ENCODE peak calls at places on chromosome 15, in seven cellular contexts. W is SK-N-SH, D is GM12878, O is K562, X is GM12891, G is HepG2, M is H1. H is an unnamed sample.

GRCh38 chr15:54035616-54036015 is 57.4 kb downstream of the UNC13C start:
- DNase-seq in W (no peak), D (no peak), X (no peak), G (no peak), O (no peak), M (no peak), H (no peak)

GRCh38 chr15:39618063-39618823 is 37.4 kb downstream of the THBS1 start:
- DNase-seq in M (no peak), G (no peak), D (no peak), W (no peak), X (no peak), O (no peak), H (no peak)

GRCh38 chr15:100264994-100265640 is 76.7 kb downstream of the ADAMTS17 start:
- DNase-seq in M (no peak), D (no peak), W (no peak), O (no peak), G (no peak), X (no peak), H (no peak)

GRCh38 chr15:32838820-32839219 is 121.0 kb downstream of the GREM1 start:
- DNase-seq in W (no peak), D (no peak), X (no peak), G (peak; percentile 71), M (no peak), O (no peak), H (no peak)

GRCh38 chr15:38690737-38691332 is 126.2 kb upstream of the RASGRP1 start:
- DNase-seq in G (peak; percentile 53), D (no peak), M (peak; percentile 82), O (peak; percentile 64), W (peak; percentile 32), X (no peak), H (no peak)

GRCh38 chr15:68252925-68253534 is 23.5 kb upstream of the CLN6 start:
- DNase-seq in M (no peak), O (peak; percentile 48), X (peak; percentile 32), W (peak; percentile 75), D (peak; percentile 26), G (peak; percentile 72), H (peak; percentile 29)

GRCh38 chr15:29687939-29688884 is 134.1 kb downstream of the TJP1 start:
- DNase-seq in X (no peak), W (peak; percentile 51), D (no peak), M (no peak), O (no peak), G (no peak), H (no peak)

GRCh38 chr15:70584838-70585706 is 178.3 kb downstream of the UACA start:
- DNase-seq in G (peak; percentile 84), W (peak; percentile 74), D (no peak), X (peak; percentile 49), O (no peak), M (peak; percentile 91), H (no peak)

GRCh38 chr15:63240136-63240535 is 37.3 kb upstream of the APH1B start:
- DNase-seq in G (no peak), D (no peak), M (no peak), O (no peak), X (no peak), W (no peak), H (no peak)

DNA sequence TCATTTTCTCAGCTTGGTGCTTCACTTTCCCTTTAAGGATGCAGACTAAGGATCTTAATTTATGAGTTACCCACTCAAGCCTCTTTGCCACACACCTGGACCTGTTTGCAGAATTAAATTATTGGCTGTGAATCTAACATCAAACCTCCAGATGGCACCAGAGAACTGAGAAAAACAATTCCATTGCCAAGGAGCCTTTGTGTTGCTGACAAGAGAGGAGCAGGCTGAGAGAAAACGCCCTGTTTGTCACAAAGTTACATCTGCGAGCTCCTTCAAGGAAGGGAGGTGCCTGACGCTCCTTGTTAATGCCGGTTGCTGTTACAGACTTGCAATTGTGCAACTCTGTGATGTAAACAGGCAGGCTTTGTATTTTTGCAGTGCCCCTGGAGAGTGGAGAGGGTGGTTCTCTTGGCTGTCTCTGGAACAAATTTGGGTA is 36.3 kb upstream of the TMC3 start:
- DNase-seq in W (peak; percentile 57), X (peak; percentile 10), O (no peak), M (peak; percentile 62), D (no peak), G (peak; percentile 20), H (no peak)
- TF ChIP-seq POLR2AphosphoS5 in W (no peak), X (no peak), O (no peak), M (no peak), D (no peak), G (no peak), H (no peak)

DNA sequence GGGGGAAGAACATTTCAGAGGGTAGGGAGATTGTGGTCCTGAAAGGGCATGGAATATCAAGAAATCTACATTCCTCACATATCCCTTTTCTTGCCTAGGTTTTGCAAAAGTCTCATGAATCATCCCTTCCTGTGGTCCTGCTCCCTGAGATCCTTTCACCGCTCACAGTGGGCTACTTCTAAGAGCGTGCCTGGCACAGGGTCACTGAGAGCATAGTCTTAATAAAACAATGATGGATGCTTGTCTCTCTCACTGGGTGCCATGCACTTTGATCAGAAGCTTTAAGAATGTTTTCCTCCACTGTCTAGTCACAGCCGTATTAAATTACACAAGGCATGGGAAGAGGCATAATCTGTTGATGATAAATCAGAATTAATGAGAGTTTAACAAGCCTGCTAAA is 269.7 kb upstream of the ATP10A start:
- DNase-seq in G (no peak), M (no peak), X (no peak), W (no peak), D (no peak), O (no peak), H (no peak)
- TF ChIP-seq TAF1 in G (no peak), M (no peak), X (no peak), W (no peak), D (no peak), O (no peak), H (no peak)

DNA sequence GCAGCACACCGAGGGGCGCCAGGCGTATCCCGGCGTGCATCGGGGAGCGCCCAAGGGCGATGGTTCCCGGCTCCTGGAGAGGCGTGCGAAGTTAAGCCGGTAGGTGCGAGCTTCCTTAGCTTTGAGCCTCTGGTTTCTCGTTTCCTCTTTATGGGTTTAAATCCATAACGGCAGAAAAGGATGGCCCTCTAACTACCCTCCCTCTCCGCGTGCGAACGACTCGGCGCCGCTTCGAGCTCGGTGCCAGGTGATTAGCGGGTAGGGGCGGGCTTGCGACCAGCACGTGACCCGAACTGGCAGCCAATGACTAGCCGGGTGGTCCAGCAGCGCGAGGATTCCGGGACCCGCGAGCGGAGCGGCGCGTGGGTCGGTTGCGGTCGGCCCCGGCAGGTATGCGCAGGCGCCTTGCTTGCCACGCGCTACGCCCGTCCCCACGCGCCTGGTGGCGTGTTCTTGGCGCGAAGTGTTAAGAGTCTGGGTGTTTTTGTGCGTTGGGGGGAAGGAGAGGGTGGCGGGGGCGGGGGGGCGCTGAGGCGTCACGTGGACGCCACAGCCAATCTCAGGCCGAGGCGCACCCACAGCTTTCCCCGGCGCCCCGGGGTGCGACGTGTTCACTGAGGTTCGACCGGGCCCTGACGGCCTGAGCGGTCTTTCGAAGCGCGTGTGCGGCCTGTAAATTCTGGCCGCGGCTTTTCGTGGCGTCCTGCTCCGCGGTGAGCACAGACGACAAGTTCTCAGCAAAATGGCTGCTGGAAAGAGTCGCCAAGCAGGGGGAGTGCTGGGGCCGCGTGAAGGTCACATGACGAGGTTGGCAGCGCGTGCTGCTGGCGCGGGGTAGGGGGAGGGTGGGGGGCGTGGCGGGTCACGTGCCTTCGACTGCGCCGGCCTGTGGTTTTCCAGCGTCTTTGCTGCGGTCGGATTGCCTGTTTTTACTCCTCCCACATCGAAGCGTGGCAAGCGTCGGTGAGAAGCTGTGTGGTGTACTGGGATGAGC is 38.7 kb upstream of the MGA start:
- DNase-seq in W (peak; percentile 96), G (peak; percentile 78), O (no peak), M (peak; percentile 85), X (peak; percentile 84), D (peak; percentile 28), H (peak; percentile 61)
- TF ChIP-seq POLR2AphosphoS5 in W (peak; percentile 72), G (peak; percentile 70), O (no peak), M (peak; percentile 29), X (no peak), D (no peak), H (no peak)

DNA sequence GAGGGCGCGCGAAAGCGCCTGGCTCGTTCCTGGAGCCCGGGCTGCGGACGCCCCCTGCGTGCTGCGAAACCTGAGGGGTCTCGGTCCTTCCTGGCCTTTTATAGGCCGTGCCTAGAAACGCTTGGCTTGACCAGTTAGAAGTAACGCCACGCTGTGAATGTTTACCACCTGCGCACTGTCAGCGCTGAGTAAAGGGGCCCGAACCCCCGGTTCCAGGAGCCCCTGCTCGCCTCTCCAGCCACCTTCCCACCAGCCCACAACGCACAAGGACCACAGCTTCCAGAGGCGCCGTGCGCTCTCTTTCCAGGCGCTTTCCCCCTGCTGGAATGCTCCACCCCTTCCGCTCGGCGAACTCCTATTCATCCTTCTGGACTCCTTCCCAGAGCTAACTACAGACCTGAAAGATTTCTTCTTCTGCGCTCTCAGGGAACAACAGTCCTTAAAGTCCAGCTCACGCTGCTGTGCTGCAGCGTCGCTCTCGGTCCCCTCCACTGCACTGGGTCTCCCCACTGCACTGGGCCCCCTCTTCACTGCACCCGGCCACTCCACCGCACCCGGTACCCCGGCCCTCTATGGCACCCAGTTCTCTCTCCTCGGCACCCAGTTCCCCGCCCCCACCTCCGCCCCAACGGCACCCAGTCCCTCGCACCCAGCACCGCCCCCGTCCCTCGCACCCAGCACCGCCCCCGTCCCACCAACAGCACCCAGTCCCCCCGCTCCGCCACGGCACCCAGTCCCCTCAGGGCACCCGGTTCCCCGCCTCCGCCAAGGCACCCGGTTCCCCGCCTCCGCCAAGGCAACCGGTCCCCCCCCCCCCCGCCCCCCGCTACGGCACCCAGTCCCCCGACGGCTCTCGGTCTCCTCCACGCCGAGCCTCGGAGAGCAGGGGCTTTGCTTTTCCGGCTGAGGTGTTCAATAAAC is 69.8 kb downstream of the SQOR start:
- DNase-seq in G (no peak), O (no peak), W (peak; percentile 52), X (no peak), M (peak; percentile 73), D (no peak), H (peak; percentile 19)
- TF ChIP-seq TAF1 in G (no peak), O (no peak), W (no peak), X (no peak), M (peak; percentile 43), D (no peak), H (no peak)

DNA sequence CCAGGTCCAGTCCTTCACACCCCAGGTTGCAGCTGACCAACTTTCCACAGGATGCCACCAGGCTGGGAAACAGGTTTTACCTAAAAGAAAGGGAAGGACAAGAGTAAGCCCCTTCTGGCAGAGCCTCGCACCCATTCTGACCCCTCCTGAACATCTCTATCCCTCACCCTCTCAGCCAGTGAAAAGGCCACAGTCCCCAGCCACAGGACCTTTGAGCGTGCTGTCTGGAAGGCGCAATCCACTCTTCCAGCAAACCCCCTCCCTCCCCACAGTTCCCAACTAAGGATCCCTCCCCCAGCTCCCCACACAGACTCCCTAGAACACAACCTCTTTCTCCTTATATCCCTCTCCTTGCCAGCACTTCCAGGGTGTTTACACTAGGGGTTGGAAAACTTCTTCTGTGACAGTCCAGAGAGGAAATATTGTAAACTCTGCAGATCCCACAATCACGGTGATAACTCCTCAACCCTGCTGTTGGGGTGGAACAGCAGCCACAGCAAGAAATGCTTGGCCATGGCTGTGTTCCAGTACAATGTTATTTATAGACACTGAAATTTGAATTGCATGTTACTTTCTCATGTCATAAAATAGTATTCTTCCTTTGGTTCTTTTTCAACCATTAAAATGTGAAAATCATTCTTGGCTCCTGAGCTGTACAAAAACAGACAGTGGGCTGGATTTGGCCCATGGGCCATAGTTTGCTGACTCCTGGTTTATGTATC is 36.0 kb downstream of the FAM174B start:
- DNase-seq in W (no peak), X (no peak), D (no peak), G (no peak), O (no peak), M (no peak), H (no peak)
- TF ChIP-seq POLR2AphosphoS5 in W (no peak), X (no peak), D (no peak), G (no peak), O (no peak), M (no peak), H (no peak)